ENCODE peak calls at places on chromosome 11, in ten cellular contexts. A is activated T-cell treated with anti-CD3 and anti-CD28 coated beads for 1 hour; H is NAMALWA; V is activated CD4-positive, alpha-beta T cell treated with anti-CD3 and anti-CD28 coated beads, Interleukin-2, amount 50 U/mL, for 4 hours; P is endothelial cell; N is lower lobe of right lung; U is keratinocyte; Z is neuronal stem cell; X is AG04450; W is NCI-H524. R is an unnamed sample.

GRCh38 chr11:35647535-35648092 is 15.0 kb upstream of the TRIM44 start:
- DNase-seq in U (no peak), H (no peak), A (no peak), P (no peak), N (no peak), X (no peak), W (peak; percentile 43), Z (no peak), V (no peak), R (no peak)

GRCh38 chr11:28400236-28401100 is 292.3 kb downstream of the METTL15 start:
- DNase-seq in Z (no peak), V (no peak), N (no peak), X (peak; percentile 58), P (no peak), U (no peak), A (no peak), W (no peak), H (no peak), R (peak; percentile 65)

GRCh38 chr11:70628881-70629844 is 230.8 kb downstream of the CTTN start:
- DNase-seq in X (no peak), N (peak; percentile 77), V (no peak), A (no peak), U (no peak), H (no peak), Z (no peak), W (no peak), P (no peak), R (no peak)

GRCh38 chr11:62125316-62125715 is 1.5 kb downstream of the INCENP start:
- DNase-seq in U (no peak), N (no peak), Z (no peak), X (no peak), A (no peak), W (no peak), V (no peak), P (no peak), H (no peak), R (no peak)

GRCh38 chr11:8758619-8759169 is 76.1 kb downstream of the RPL27A start:
- DNase-seq in V (no peak), P (no peak), A (no peak), W (no peak), N (no peak), H (no peak), Z (no peak), X (no peak), U (no peak), R (no peak)

GRCh38 chr11:6320411-6321207 is at the start of gene CAVIN3:
- DNase-seq in X (peak; percentile 36), H (no peak), U (peak; percentile 52), W (no peak), N (peak; percentile 78), A (no peak), P (peak; percentile 56), Z (peak; percentile 59), V (no peak), R (peak; percentile 89)

GRCh38 chr11:70440206-70440605 is 41.9 kb downstream of the CTTN start:
- DNase-seq in P (no peak), N (no peak), V (no peak), W (peak; percentile 86), Z (no peak), U (no peak), A (no peak), H (no peak), X (no peak), R (no peak)

GRCh38 chr11:133898031-133898769 is 52.9 kb upstream of the SPATA19 start:
- DNase-seq in P (no peak), W (no peak), N (peak; percentile 1), X (no peak), H (peak; percentile 16), A (no peak), Z (no peak), U (no peak), V (no peak), R (no peak)

GRCh38 chr11:76835928-76836612 is 24.6 kb upstream of the ACER3 start:
- DNase-seq in X (peak; percentile 51), W (peak; percentile 11), V (no peak), U (no peak), N (peak; percentile 63), H (no peak), P (no peak), Z (no peak), A (no peak), R (peak; percentile 44)

GRCh38 chr11:1120532-1121342 is 37.0 kb upstream of the MUC5AC start:
- DNase-seq in V (no peak), P (no peak), A (no peak), X (no peak), Z (no peak), N (no peak), H (no peak), W (no peak), U (no peak), R (no peak)

GRCh38 chr11:2800655-2801531 is 84.7 kb downstream of the CDKN1C start:
- DNase-seq in P (no peak), X (no peak), A (no peak), V (no peak), W (no peak), Z (no peak), U (no peak), H (no peak), N (peak; percentile 32), R (no peak)

GRCh38 chr11:88183233-88183632 is 8.0 kb upstream of the RAB38 start:
- DNase-seq in X (no peak), U (no peak), Z (no peak), N (no peak), A (no peak), W (no peak), H (no peak), P (no peak), V (no peak), R (no peak)